ENCODE peak calls at places on chromosomes 2 and 18, in six cellular contexts. J is K562, A is GM12878, M is IMR-90, R is A549, X is HepG2. I is an unnamed sample.
A peak's percentile ranks its signal among the peaks of the same experiment; 100 is the strongest.

GRCh38 chr18:76433788-76434187 is 61.3 kb downstream of the ZNF516 start:
- DNase-seq in J (no peak), A (no peak), M (no peak), R (no peak), X (no peak), I (no peak)

GRCh38 chr2:164314148-164314547 is 307.1 kb downstream of the GRB14 start:
- DNase-seq in J (no peak), A (no peak), M (no peak), R (peak; percentile 6), X (no peak), I (peak; percentile 13)

GRCh38 chr18:13465476-13465875 is 246.9 kb downstream of the LDLRAD4 start:
- DNase-seq in J (no peak), A (no peak), M (no peak), R (no peak), X (no peak), I (no peak)

GRCh38 chr2:109447811-109448210 is 166.0 kb downstream of the SEPTIN10 start:
- DNase-seq in J (no peak), A (no peak), M (no peak), R (no peak), X (no peak), I (no peak)

GRCh38 chr2:130388221-130388907 is 32.5 kb downstream of the PTPN18 start:
- DNase-seq in J (peak; percentile 1), A (no peak), M (peak; percentile 15), R (no peak), X (no peak), I (no peak)

GRCh38 chr18:61581578-61582204 is 248.5 kb downstream of the CDH20 start:
- DNase-seq in J (peak; percentile 76), A (no peak), M (peak; percentile 47), R (peak; percentile 35), X (peak; percentile 14), I (peak; percentile 80)

GRCh38 chr2:149038442-149039212 is at the start of gene LYPD6B:
- DNase-seq in J (peak; percentile 40), A (no peak), M (no peak), R (no peak), X (no peak), I (peak; percentile 59)

GRCh38 chr18:48983793-48984437 is 33.1 kb upstream of the SMAD7 start:
- DNase-seq in J (no peak), A (no peak), M (peak; percentile 18), R (no peak), X (peak; percentile 63), I (no peak)

GRCh38 chr2:106208399-106208798 is 14.3 kb upstream of the UXS1 start:
- DNase-seq in J (no peak), A (no peak), M (no peak), R (no peak), X (no peak), I (no peak)

GRCh38 chr2:196925768-196926561 is 542 bp downstream of the PGAP1 start:
- DNase-seq in J (peak; percentile 6), A (no peak), M (peak; percentile 26), R (peak; percentile 27), X (peak; percentile 10), I (peak; percentile 39)

GRCh38 chr2:208300847-208301618 is 35.0 kb downstream of the PIKFYVE start:
- DNase-seq in J (no peak), A (no peak), M (no peak), R (no peak), X (no peak), I (no peak)

GRCh38 chr2:197869030-197869429 is 64.6 kb downstream of the PLCL1 start:
- DNase-seq in J (no peak), A (no peak), M (no peak), R (no peak), X (no peak), I (no peak)

DNA sequence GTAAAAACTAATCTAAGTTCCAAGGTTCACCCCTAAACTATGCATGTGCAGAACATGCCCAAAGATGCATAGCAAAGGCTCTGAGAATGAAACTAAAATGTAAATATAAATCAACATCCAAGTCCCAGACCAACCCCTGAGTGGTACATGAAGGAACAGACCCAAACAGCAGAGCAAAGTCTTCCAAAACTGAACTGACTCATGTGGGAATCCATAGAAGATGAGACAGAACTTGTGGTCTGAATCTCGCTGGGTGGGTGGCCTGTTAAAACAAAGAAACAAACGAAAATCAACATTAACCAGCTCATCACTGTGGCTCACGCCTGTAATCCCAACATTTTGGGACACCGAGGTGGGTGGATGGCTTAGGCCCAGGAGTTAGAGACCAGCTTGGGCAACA is 29.5 kb upstream of the ATRAID start:
- DNase-seq in J (no peak), A (no peak), M (peak; percentile 85), R (no peak), X (no peak), I (no peak)
- TF ChIP-seq BHLHE40 in J (no peak), A (no peak), M (peak; percentile 30), R (no peak), X (no peak), I (no peak)

DNA sequence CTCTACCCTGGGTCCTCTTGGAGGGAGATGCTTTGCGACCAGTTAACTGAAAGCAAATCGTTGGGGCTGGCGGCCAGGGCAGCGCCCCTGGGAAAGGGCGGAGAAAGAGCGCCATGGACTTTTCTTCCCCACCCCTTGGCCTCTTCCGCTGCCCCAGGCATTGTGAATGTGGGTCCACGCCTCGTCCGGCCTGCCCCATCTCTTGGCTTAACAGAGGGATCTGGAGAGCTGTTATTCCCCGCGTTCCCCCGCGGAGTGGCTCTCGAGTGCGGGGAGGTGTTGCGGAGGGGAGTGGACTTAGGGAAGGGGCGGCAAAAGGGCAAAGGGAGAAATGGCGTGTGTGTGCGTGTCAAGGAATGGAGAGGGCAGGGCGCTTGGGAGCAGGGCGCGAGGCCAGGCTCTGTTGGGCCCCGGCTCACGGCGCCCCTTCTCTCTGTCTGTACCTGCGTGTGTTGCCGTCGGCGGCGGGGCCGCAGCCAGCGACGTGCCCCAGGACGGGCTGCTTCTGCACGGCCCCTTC is 6.6 kb downstream of the EMX1 start:
- DNase-seq in J (no peak), A (no peak), M (no peak), R (no peak), X (no peak), I (no peak)
- TF ChIP-seq BHLHE40 in J (no peak), A (no peak), M (no peak), R (no peak), X (no peak), I (no peak)

GRCh38 chr2:230600881-230601280 is 111.8 kb upstream of the CAB39 start:
- DNase-seq in J (no peak), A (no peak), M (no peak), R (no peak), X (no peak), I (no peak)

GRCh38 chr2:230601510-230601909 is 111.1 kb upstream of the CAB39 start:
- DNase-seq in J (no peak), A (peak; percentile 91), M (no peak), R (no peak), X (no peak), I (no peak)

GRCh38 chr2:230599854-230600253 is 112.8 kb upstream of the CAB39 start:
- DNase-seq in J (no peak), A (no peak), M (no peak), R (no peak), X (no peak), I (no peak)

GRCh38 chr2:230600285-230600684 is 112.4 kb upstream of the CAB39 start:
- DNase-seq in J (no peak), A (no peak), M (no peak), R (no peak), X (no peak), I (no peak)

DNA sequence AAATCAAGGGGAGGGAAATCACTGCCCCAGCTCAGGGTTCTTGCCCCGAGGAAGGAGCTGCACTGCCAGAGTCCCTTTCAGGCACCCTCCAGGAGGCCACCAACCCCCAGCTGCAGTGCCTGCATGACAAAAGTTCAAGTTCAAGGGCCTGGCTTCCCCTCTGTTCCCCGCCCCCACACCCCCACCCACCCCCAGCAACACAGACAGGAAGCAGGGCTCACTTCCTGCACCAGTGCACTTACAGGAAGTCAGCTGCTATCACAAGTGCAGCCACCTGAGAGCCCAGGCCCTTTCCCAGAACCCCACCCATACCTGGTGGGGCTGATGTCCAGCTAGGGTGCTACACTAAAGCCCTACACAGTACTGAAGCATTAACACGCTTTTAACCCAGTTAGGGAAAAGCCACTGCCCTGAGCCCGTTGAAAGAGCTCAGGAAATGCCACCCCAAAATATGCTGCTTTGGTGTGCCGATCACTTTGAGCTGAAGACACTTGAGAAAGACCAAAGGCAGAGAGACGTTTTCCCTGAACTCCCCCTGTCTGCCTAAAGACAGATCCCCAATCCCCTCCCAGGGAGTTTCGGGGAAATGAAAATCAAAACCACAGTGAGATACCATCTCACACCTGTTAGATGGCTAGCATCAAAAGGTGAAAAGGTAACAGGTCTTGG is 109.9 kb upstream of the CAB39 start:
- DNase-seq in J (no peak), A (no peak), M (no peak), R (no peak), X (no peak), I (no peak)
- TF ChIP-seq BHLHE40 in J (no peak), A (no peak), M (no peak), R (no peak), X (no peak), I (no peak)

DNA sequence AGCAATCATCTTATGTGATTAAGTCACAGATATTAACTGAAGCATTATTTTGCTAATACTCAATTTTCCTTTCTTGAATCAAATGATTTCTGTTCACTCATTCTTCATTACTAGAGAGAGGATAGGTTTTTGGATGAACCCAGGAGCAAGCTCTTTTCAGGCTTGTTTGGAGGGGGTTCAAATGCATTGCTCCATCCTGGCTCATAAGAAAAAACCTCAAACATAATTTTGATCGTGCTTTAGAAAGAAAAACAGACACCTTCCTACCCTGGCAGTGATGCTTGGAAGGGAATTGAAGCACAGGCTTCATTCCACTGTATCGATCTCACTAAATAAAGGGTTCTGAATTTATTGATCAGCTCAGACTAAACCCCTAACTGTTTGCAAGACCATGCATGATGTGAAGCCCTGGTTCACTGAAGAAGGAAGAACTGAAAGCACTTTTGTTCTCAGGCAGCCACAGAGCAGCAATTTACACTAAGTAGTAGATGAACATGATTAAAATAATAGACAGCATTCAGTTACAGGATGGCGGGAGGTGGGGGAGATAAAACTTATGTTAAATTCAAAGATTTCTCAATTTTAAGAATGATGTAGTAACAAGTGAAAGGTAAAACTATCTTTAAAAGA is 53.4 kb downstream of the CDH2 start:
- DNase-seq in J (no peak), A (no peak), M (no peak), R (no peak), X (no peak), I (no peak)
- TF ChIP-seq BHLHE40 in J (no peak), A (no peak), M (no peak), R (no peak), X (no peak), I (no peak)

GRCh38 chr2:239269959-239270358 is 130.9 kb downstream of the HDAC4 start:
- DNase-seq in J (no peak), A (no peak), M (no peak), R (no peak), X (no peak), I (no peak)
- TF ChIP-seq BHLHE40 in J (no peak), A (no peak), M (no peak), R (no peak), X (no peak), I (no peak)

GRCh38 chr18:80246656-80247402 is 485 bp downstream of the PARD6G start:
- DNase-seq in J (peak; percentile 52), A (no peak), M (no peak), R (no peak), X (no peak), I (peak; percentile 35)
- TF ChIP-seq BHLHE40 in J (no peak), A (no peak), M (no peak), R (no peak), X (no peak), I (no peak)

DNA sequence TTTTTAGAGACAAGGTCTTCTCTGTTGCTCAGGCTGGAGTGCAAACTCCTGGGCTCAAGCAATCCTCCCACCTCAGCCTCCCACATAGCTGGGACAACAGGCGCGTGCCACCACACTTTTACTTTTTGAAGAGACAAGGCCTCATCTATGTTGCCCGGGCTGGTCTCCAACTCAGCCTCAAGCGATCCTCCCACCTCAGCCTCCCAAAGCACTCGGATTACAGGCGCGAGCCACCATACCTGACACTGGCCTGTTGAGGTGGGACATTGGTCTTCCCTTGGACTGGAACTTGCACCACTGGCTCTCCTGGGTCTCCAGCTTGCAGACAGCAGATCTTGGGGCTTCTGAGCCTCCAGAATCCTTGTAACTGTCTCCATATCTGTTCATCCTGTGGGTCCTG is 75.6 kb downstream of the NDUFA10 start:
- DNase-seq in J (no peak), A (no peak), M (no peak), R (no peak), X (no peak), I (no peak)
- TF ChIP-seq BHLHE40 in J (no peak), A (no peak), M (no peak), R (no peak), X (no peak), I (no peak)

I was measured in HEK293T.